ENCODE peak calls at places on chromosomes 4 and X, in ten cellular contexts. K, U, T, J, Y, F, G, R, W and D are unnamed samples.

GRCh38 chrX:45322382-45322781 is 121.7 kb upstream of the DIPK2B start:
- DNase-seq in G (no peak), K (peak), R (peak), U (peak), T (peak), Y (no peak), J (peak), F (no peak), W (no peak), D (no peak)

GRCh38 chr4:87679449-87680169 is 29.5 kb downstream of the DMP1 start:
- DNase-seq in F (peak), R (peak), T (peak), W (peak), J (peak), Y (peak), K (peak), G (peak), U (peak), D (peak)

GRCh38 chr4:100738388-100739165 is 220.8 kb upstream of the EMCN start:
- DNase-seq in R (no peak), J (no peak), K (no peak), U (peak), W (no peak), Y (no peak), T (peak), F (no peak), G (no peak), D (no peak)

GRCh38 chr4:3168029-3168428 is 80.9 kb upstream of the MSANTD1 start:
- DNase-seq in T (no peak), K (no peak), F (no peak), U (peak), G (no peak), J (no peak), R (no peak), Y (no peak), W (no peak), D (no peak)

GRCh38 chr4:102454981-102455690 is 46.0 kb upstream of the NFKB1 start:
- DNase-seq in T (no peak), U (no peak), F (no peak), J (no peak), R (no peak), Y (no peak), K (no peak), W (no peak), G (no peak), D (no peak)

GRCh38 chr4:36260714-36261113 is 16.4 kb upstream of the ARAP2 start:
- DNase-seq in J (no peak), T (no peak), Y (no peak), W (no peak), U (no peak), F (no peak), R (no peak), G (no peak), K (no peak), D (no peak)

GRCh38 chrX:38561951-38562719 is 793 bp downstream of the TSPAN7 start:
- DNase-seq in G (no peak), J (peak), W (no peak), U (no peak), K (no peak), R (peak), Y (peak), T (peak), F (peak), D (peak)

GRCh38 chr4:8393593-8394038 is 46.9 kb downstream of the ACOX3 start:
- DNase-seq in G (no peak), T (peak), W (no peak), U (peak), F (peak), K (no peak), Y (no peak), R (no peak), J (no peak), D (no peak)

GRCh38 chr4:119038465-119038864 is 97.2 kb upstream of the MYOZ2 start:
- DNase-seq in U (peak), G (no peak), R (no peak), W (no peak), F (no peak), Y (no peak), K (no peak), T (peak), J (no peak), D (no peak)

GRCh38 chr4:95044204-95044848 is 286.6 kb downstream of the BMPR1B start:
- DNase-seq in G (no peak), F (no peak), J (no peak), R (no peak), W (no peak), Y (no peak), K (no peak), T (no peak), U (no peak), D (no peak)

GRCh38 chr4:186932631-186933150 is 209.0 kb upstream of the FAT1 start:
- DNase-seq in J (no peak), Y (no peak), K (no peak), R (peak), G (no peak), T (no peak), W (no peak), U (no peak), F (no peak), D (no peak)

GRCh38 chr4:20395160-20395773 is 143.6 kb downstream of the SLIT2 start:
- DNase-seq in F (peak), J (peak), U (peak), W (no peak), Y (peak), G (no peak), T (peak), K (peak), R (peak), D (no peak)

GRCh38 chr4:128757712-128758111 is 51.8 kb upstream of the JADE1 start:
- DNase-seq in F (peak), W (no peak), T (no peak), Y (no peak), R (no peak), J (no peak), K (peak), G (no peak), U (no peak), D (no peak)

GRCh38 chrX:9906919-9907318 is 60.2 kb upstream of the CLDN34 start:
- DNase-seq in T (no peak), W (no peak), J (no peak), K (no peak), G (no peak), Y (no peak), F (no peak), U (no peak), R (no peak), D (no peak)

GRCh38 chr4:18020145-18020670 is 1.3 kb downstream of the LCORL start:
- DNase-seq in U (peak), K (peak), Y (no peak), J (peak), T (peak), G (no peak), W (no peak), F (peak), R (peak), D (no peak)

GRCh38 chr4:83075696-83076095 is 38.8 kb downstream of the PLAC8 start:
- DNase-seq in R (no peak), U (peak), Y (no peak), F (no peak), W (no peak), K (no peak), T (peak), J (no peak), G (no peak), D (no peak)

GRCh38 chr4:144450526-144450925 is 195.4 kb upstream of the HHIP start:
- DNase-seq in Y (no peak), F (no peak), J (no peak), U (no peak), W (no peak), R (no peak), T (no peak), K (no peak), G (no peak), D (no peak)